ENCODE peak calls at places on chromosomes 13 and 19, in four cellular contexts. X is breast epithelium, A is sigmoid colon, T is HCT116. E is an unnamed sample.

GRCh38 chr19:31659897-31660210 is 310.6 kb upstream of the TSHZ3 start:
- DNase-seq in X (no peak), A (no peak), T (no peak), E (no peak)

GRCh38 chr19:5850743-5851293 is 431 bp downstream of the FUT3 start:
- DNase-seq in X (no peak), A (peak; percentile 87), T (no peak), E (no peak)

GRCh38 chr19:39544920-39545319 is 5.0 kb upstream of the EID2 start:
- DNase-seq in X (no peak), A (no peak), T (no peak), E (no peak)

GRCh38 chr19:1882089-1882785 is 3.1 kb downstream of the ABHD17A start:
- DNase-seq in X (no peak), A (no peak), T (no peak), E (no peak)

GRCh38 chr19:51094696-51095279 is 12.1 kb upstream of the KLK14 start:
- DNase-seq in X (no peak), A (no peak), T (no peak), E (no peak)

GRCh38 chr13:95641961-95642621 is 2.4 kb downstream of the DZIP1 start:
- DNase-seq in X (no peak), A (peak; percentile 77), T (no peak), E (peak; percentile 91)

GRCh38 chr13:95452376-95452775 is 100.1 kb upstream of the CLDN10 start:
- DNase-seq in X (no peak), A (no peak), T (no peak), E (no peak)

GRCh38 chr19:10390652-10391286 is 10.4 kb upstream of the TYK2 start:
- DNase-seq in X (peak; percentile 74), A (peak; percentile 83), T (peak; percentile 76), E (no peak)

GRCh38 chr13:41034862-41035261 is 15.7 kb upstream of the ELF1 start:
- DNase-seq in X (no peak), A (no peak), T (no peak), E (no peak)

GRCh38 chr13:106610511-106610910 is 42.6 kb upstream of the ARGLU1 start:
- DNase-seq in X (no peak), A (no peak), T (no peak), E (no peak)

GRCh38 chr13:48096670-48097069 is 1.8 kb upstream of the MED4 start:
- DNase-seq in X (no peak), A (no peak), T (no peak), E (no peak)

GRCh38 chr13:24233351-24233901 is 72.9 kb downstream of the SPATA13 start:
- DNase-seq in X (no peak), A (no peak), T (no peak), E (no peak)

GRCh38 chr19:3687774-3688706 is 12.2 kb downstream of the PIP5K1C start:
- DNase-seq in X (peak; percentile 78), A (no peak), T (no peak), E (peak; percentile 87)

GRCh38 chr13:73141292-73141771 is 82.5 kb downstream of the KLF5 start:
- DNase-seq in X (no peak), A (no peak), T (no peak), E (no peak)

GRCh38 chr19:16266586-16266942 is 58.1 kb upstream of the KLF2 start:
- DNase-seq in X (no peak), A (no peak), T (no peak), E (no peak)

GRCh38 chr19:12364391-12365093 is 941 bp downstream of the ZNF442 start:
- DNase-seq in X (no peak), A (peak; percentile 68), T (no peak), E (peak; percentile 28)

GRCh38 chr13:80923907-80924306 is 583.0 kb upstream of the SPRY2 start:
- DNase-seq in X (no peak), A (no peak), T (no peak), E (no peak)

GRCh38 chr13:88000239-88000638 is 329.1 kb downstream of the SLITRK5 start:
- DNase-seq in X (no peak), A (no peak), T (no peak), E (no peak)

GRCh38 chr19:16338470-16339360 is 14.1 kb downstream of the KLF2 start:
- DNase-seq in X (no peak), A (no peak), T (peak; percentile 56), E (peak; percentile 80)

GRCh38 chr19:6213266-6213595 is 66.5 kb downstream of the MLLT1 start:
- DNase-seq in X (no peak), A (no peak), T (no peak), E (peak; percentile 79)

GRCh38 chr13:89784161-89784809 is 1563.2 kb upstream of the MIR17HG start:
- DNase-seq in X (no peak), A (peak; percentile 60), T (no peak), E (peak; percentile 23)

GRCh38 chr13:39971526-39971925 is 316.1 kb downstream of the COG6 start:
- DNase-seq in X (no peak), A (no peak), T (no peak), E (no peak)

GRCh38 chr19:41897820-41898219 is 14.8 kb downstream of the ARHGEF1 start:
- DNase-seq in X (no peak), A (no peak), T (no peak), E (no peak)

DNA sequence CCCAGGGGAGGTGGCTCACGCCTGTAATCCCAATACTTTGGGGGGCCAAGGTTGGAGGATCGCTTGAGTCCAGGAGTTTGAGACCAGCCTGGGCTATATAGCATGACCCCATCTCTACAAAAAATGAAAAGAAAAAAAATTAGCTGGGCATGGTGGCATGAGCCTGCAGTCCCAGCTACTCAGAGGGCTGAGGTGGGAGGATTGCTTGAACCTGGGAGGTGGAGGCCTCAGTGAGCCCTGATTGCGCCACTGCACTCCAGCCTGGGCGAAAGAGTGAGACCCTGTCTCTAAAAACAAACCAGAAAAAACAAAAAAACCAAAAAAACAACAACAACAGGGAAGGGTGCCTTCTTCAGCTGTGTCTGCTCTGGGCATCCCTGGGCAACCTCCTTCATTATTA is 499 bp upstream of the MYO1F start:
- DNase-seq in X (no peak), A (no peak), T (no peak), E (no peak)
- H3K4me3 ChIP-seq in X (no peak overlapping the region), A (no peak overlapping the region), T (no peak overlapping the region), E (peak overlapping the region; percentile 59)

GRCh38 chr13:25301347-25302113 is at the start of gene NUP58:
- DNase-seq in X (peak; percentile 94), A (peak; percentile 98), T (peak; percentile 79), E (peak; percentile 96)
- TF ChIP-seq POLR2AphosphoS5 in X (peak; percentile 86), A (peak; percentile 97), T (peak; percentile 82), E (peak; percentile 93)

GRCh38 chr13:38735655-38736440 is 49.0 kb downstream of the FREM2 start:
- DNase-seq in X (no peak), A (no peak), T (no peak), E (no peak)

GRCh38 chr13:38733146-38733545 is 46.3 kb downstream of the FREM2 start:
- DNase-seq in X (no peak), A (no peak), T (no peak), E (no peak)

DNA sequence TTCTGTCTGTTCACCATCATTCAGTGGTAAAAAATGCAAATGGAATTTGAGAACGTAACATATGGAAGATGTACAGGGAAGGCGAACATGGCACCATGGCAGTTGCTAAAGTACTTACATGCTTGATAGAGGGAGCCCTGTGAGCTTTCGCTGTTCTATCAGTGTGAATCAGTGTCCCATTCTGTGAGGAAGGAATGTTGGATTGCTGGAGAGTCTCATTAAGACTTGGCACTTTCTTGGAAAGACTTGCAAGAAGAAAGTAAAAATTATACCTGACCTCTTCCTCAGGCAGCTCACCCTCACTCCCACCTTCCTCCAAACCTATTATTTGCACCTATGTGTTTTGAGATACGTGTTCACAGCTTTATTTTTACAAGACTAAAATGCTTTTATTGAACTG is 43.5 kb downstream of the FREM2 start:
- DNase-seq in X (no peak), A (no peak), T (no peak), E (no peak)
- H3K27ac ChIP-seq in X (no peak overlapping the region), A (peak overlapping the region; percentile 63), T (no peak overlapping the region), E (no peak overlapping the region)

GRCh38 chr19:49491030-49491803 is 3.8 kb downstream of the RPL13A start:
- DNase-seq in X (no peak), A (no peak), T (no peak), E (no peak)

GRCh38 chr19:49488863-49489537 is 1.6 kb downstream of the RPL13A start:
- DNase-seq in X (no peak), A (no peak), T (no peak), E (no peak)

GRCh38 chr19:49489601-49490167 is 2.3 kb downstream of the RPL13A start:
- DNase-seq in X (no peak), A (no peak), T (no peak), E (no peak)

GRCh38 chr19:49491804-49492572 is 4.2 kb upstream of the RPS11 start:
- DNase-seq in X (no peak), A (no peak), T (no peak), E (no peak)

DNA sequence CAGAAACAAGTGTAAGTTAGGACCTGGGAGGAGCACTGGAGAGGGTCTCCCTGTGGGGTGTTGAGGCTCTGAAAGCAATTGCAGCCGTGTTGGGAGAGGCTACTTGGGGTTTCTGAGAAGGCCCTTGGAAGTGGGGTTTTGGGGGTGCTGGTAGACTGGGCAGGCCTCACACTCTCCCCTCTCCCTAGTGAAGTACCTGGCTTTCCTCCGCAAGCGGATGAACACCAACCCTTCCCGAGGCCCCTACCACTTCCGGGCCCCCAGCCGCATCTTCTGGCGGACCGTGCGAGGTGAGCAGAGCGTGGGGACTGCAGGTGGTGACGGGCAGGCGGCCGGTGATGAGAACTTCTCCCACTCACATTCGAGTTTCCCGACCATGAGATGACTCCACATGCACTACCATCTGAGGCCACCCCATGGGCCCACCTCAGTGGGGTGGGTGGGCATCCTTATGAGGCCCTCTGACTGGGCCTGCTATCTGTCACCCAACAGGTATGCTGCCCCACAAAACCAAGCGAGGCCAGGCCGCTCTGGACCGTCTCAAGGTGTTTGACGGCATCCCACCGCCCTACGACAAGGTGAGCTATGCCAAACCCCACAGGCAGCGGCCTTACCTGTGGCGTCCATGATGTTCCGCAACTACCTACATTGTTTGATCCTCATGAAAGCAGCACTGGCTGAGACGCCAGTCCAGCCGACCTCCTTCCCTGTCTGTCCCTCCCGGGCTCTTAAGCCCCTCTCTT is 3.0 kb downstream of the RPL13A start:
- DNase-seq in X (no peak), A (no peak), T (no peak), E (no peak)
- H3K4me3 ChIP-seq in X (no peak overlapping the region), A (no peak overlapping the region), T (peak overlapping the region; percentile 100), E (no peak overlapping the region)

DNA sequence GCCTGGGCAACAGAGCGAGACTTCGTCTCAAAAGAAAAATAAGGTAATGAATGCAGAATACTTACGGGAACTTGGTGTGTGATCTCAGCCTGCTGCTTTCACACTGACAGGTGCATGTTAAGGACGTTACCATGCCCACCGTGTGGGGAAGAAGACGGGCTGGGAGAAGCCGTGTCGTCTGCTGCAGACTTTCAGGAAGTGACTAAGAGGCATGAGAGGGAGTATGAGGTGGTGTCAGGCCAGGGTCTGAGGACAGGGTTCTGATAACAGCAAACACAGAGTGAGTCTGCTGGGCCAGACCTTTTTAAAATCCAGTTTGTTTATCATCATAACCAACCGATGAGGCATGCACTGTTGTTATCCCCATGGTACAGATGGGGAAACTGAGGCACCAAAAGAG is 13.6 kb upstream of the GALP start:
- DNase-seq in X (no peak), A (no peak), T (no peak), E (no peak)
- TF ChIP-seq POLR2AphosphoS5 in X (no peak), A (no peak), T (no peak), E (no peak)

GRCh38 chr13:98507060-98507797 is 69.7 kb downstream of the STK24 start:
- DNase-seq in X (peak; percentile 74), A (peak; percentile 83), T (no peak), E (peak; percentile 60)
- H3K27ac ChIP-seq in X (peak overlapping the region; percentile 64), A (peak overlapping the region; percentile 78), T (peak overlapping the region; percentile 39), E (peak overlapping the region; percentile 84)

GRCh38 chr19:19146000-19146608 is 7.8 kb upstream of the TMEM161A start:
- DNase-seq in X (peak; percentile 83), A (peak; percentile 87), T (no peak), E (peak; percentile 96)
- H3K4me3 ChIP-seq in X (no peak overlapping the region), A (no peak overlapping the region), T (no peak overlapping the region), E (no peak overlapping the region)

GRCh38 chr19:45506246-45506990 is 861 bp upstream of the VASP start:
- DNase-seq in X (peak; percentile 97), A (peak; percentile 98), T (peak; percentile 87), E (peak; percentile 98)
- TF ChIP-seq POLR2AphosphoS5 in X (peak; percentile 74), A (peak; percentile 88), T (peak; percentile 69), E (peak; percentile 82)

E was measured in upper lobe of left lung.